ENCODE peak calls at places on chromosomes 11 and 22, in six cellular contexts. J is RWPE2, N is AG10803, K is uterus, Y is prostate gland, T is NCI-H2107. D is an unnamed sample.

GRCh38 chr11:124069429-124070401 is 28.6 kb upstream of the OR10G7 start:
- DNase-seq in Y (no peak), T (no peak), K (no peak), N (peak; percentile 45), J (no peak), D (no peak)

GRCh38 chr22:40400173-40400572 is 29.8 kb downstream of the SGSM3 start:
- DNase-seq in J (no peak), K (no peak), Y (no peak), T (no peak), N (no peak), D (no peak)

GRCh38 chr11:10459029-10459970 is 4.2 kb downstream of the AMPD3 start:
- DNase-seq in J (no peak), Y (no peak), T (no peak), K (no peak), N (no peak), D (no peak)

GRCh38 chr22:27984001-27984695 is 65.1 kb upstream of the PITPNB start:
- DNase-seq in J (no peak), K (no peak), T (no peak), N (no peak), Y (no peak), D (peak; percentile 42)

GRCh38 chr11:115222218-115222862 is 281.9 kb downstream of the CADM1 start:
- DNase-seq in Y (no peak), N (peak; percentile 86), K (no peak), J (no peak), T (peak; percentile 38), D (no peak)

GRCh38 chr11:116397556-116398167 is 375.1 kb downstream of the BUD13 start:
- DNase-seq in N (no peak), Y (no peak), K (no peak), T (no peak), J (no peak), D (no peak)

GRCh38 chr11:78224506-78224905 is 35.8 kb downstream of the USP35 start:
- DNase-seq in N (no peak), K (no peak), Y (no peak), T (no peak), J (no peak), D (no peak)

GRCh38 chr22:36136988-36137387 is 23.6 kb downstream of the APOL3 start:
- DNase-seq in J (no peak), T (no peak), N (no peak), K (no peak), Y (no peak), D (no peak)

GRCh38 chr11:108009497-108010360 is 1.0 kb downstream of the CUL5 start:
- DNase-seq in K (no peak), J (no peak), N (peak; percentile 15), T (no peak), Y (no peak), D (peak; percentile 93)

GRCh38 chr11:68862426-68862825 is 20.7 kb upstream of the CPT1A start:
- DNase-seq in T (no peak), J (no peak), N (no peak), Y (no peak), K (no peak), D (peak; percentile 46)

GRCh38 chr11:122209619-122210377 is 93.8 kb upstream of the BLID start:
- DNase-seq in Y (no peak), T (no peak), J (no peak), N (peak; percentile 86), K (peak; percentile 93), D (no peak)

GRCh38 chr11:109432105-109432504 is 10.1 kb downstream of the C11orf87 start:
- DNase-seq in N (peak; percentile 85), Y (no peak), J (no peak), T (no peak), K (no peak), D (no peak)

GRCh38 chr22:38041760-38042584 is 15.2 kb upstream of the PICK1 start:
- DNase-seq in K (no peak), N (no peak), Y (no peak), J (no peak), T (no peak), D (no peak)

GRCh38 chr22:29520851-29521250 is 32.7 kb downstream of the THOC5 start:
- DNase-seq in K (no peak), Y (no peak), N (peak; percentile 45), J (no peak), T (no peak), D (no peak)

GRCh38 chr11:12950681-12951080 is 58.4 kb upstream of the RASSF10 start:
- DNase-seq in Y (no peak), J (no peak), N (peak; percentile 52), T (no peak), K (no peak), D (no peak)

GRCh38 chr11:124987096-124987495 is 33.1 kb downstream of the CCDC15 start:
- DNase-seq in K (no peak), Y (no peak), J (no peak), N (no peak), T (no peak), D (no peak)

GRCh38 chr11:134414772-134415765 is 3.0 kb upstream of the B3GAT1 start:
- DNase-seq in K (no peak), J (no peak), N (no peak), T (no peak), Y (no peak), D (no peak)